ENCODE peak calls at places on chromosomes 5 and 9, in eight cellular contexts. D is fibroblast of the conjunctiva; U is activated effector memory CD4-positive, alpha-beta T cell treated with anti-CD3 and anti-CD28 coated beads, Interleukin-2, amount 50 U/mL, for 16 hours; Y is HFF-Myc; L is left ventricle myocardium superior; T is frontal cortex; C is endodermal cell; G is mucosa of gallbladder. X is an unnamed sample.

GRCh38 chr5:21236896-21237830 is 1249.2 kb upstream of the CDH18 start:
- DNase-seq in D (no peak), U (no peak), Y (no peak), L (no peak), T (no peak), C (no peak), G (no peak), X (no peak)

GRCh38 chr9:128683340-128684064 is 5.5 kb upstream of the SET start:
- DNase-seq in D (no peak), U (peak; percentile 73), Y (no peak), L (peak; percentile 62), T (no peak), C (peak; percentile 97), G (peak; percentile 66), X (no peak)

GRCh38 chr9:90772381-90772780 is 29.2 kb upstream of the SYK start:
- DNase-seq in D (no peak), U (no peak), Y (no peak), L (no peak), T (no peak), C (no peak), G (no peak), X (no peak)

GRCh38 chr5:25066239-25066638 is 421.5 kb upstream of the CDH10 start:
- DNase-seq in D (no peak), U (no peak), Y (no peak), L (no peak), T (no peak), C (no peak), G (no peak), X (no peak)

GRCh38 chr9:136170291-136170901 is 34.5 kb downstream of the LHX3 start:
- DNase-seq in D (no peak), U (peak; percentile 83), Y (no peak), L (peak; percentile 54), T (no peak), C (peak; percentile 87), G (no peak), X (no peak)

GRCh38 chr5:4042311-4042710 is 446.7 kb downstream of the IRX1 start:
- DNase-seq in D (no peak), U (no peak), Y (no peak), L (no peak), T (no peak), C (no peak), G (no peak), X (no peak)

GRCh38 chr5:58490397-58491072 is 700 bp upstream of the GAPT start:
- DNase-seq in D (no peak), U (no peak), Y (no peak), L (no peak), T (no peak), C (no peak), G (no peak), X (no peak)

GRCh38 chr5:109580225-109580624 is 109.5 kb upstream of the MAN2A1 start:
- DNase-seq in D (no peak), U (no peak), Y (no peak), L (no peak), T (no peak), C (no peak), G (no peak), X (no peak)

GRCh38 chr9:227882-228281 is 13.2 kb downstream of the DOCK8 start:
- DNase-seq in D (no peak), U (no peak), Y (no peak), L (no peak), T (no peak), C (no peak), G (no peak), X (no peak)

GRCh38 chr5:138629383-138629782 is 54.2 kb upstream of the HSPA9 start:
- DNase-seq in D (no peak), U (peak; percentile 52), Y (no peak), L (no peak), T (no peak), C (no peak), G (no peak), X (no peak)

GRCh38 chr5:13987843-13988464 is 43.5 kb upstream of the DNAH5 start:
- DNase-seq in D (peak; percentile 58), U (no peak), Y (peak; percentile 59), L (no peak), T (peak; percentile 18), C (peak; percentile 83), G (no peak), X (peak; percentile 42)

GRCh38 chr5:175206651-175207050 is 237.3 kb downstream of the DRD1 start:
- DNase-seq in D (no peak), U (no peak), Y (no peak), L (no peak), T (no peak), C (no peak), G (no peak), X (no peak)

GRCh38 chr5:14445581-14446290 is 135.9 kb upstream of the OTULINL start:
- DNase-seq in D (no peak), U (no peak), Y (no peak), L (no peak), T (no peak), C (peak; percentile 88), G (no peak), X (no peak)

GRCh38 chr5:87210076-87210475 is 57.6 kb upstream of the RASA1 start:
- DNase-seq in D (no peak), U (no peak), Y (no peak), L (no peak), T (no peak), C (no peak), G (no peak), X (no peak)

GRCh38 chr9:111148994-111149759 is 110.9 kb upstream of the LPAR1 start:
- DNase-seq in D (peak; percentile 12), U (no peak), Y (no peak), L (peak; percentile 32), T (no peak), C (no peak), G (no peak), X (no peak)

GRCh38 chr5:146042628-146043279 is 62.6 kb downstream of the PLAC8L1 start:
- DNase-seq in D (no peak), U (no peak), Y (peak; percentile 42), L (no peak), T (no peak), C (no peak), G (no peak), X (no peak)

GRCh38 chr5:153824909-153825308 is 213.8 kb downstream of the FAM114A2 start:
- DNase-seq in D (no peak), U (no peak), Y (no peak), L (no peak), T (no peak), C (peak; percentile 97), G (no peak), X (no peak)

GRCh38 chr9:33447404-33448158 is at the start of gene AQP3:
- DNase-seq in D (peak; percentile 12), U (peak; percentile 91), Y (no peak), L (peak; percentile 80), T (peak; percentile 54), C (peak; percentile 93), G (peak; percentile 59), X (peak; percentile 53)

GRCh38 chr5:59123595-59124561 is 541.0 kb downstream of the RAB3C start:
- DNase-seq in D (no peak), U (no peak), Y (no peak), L (no peak), T (no peak), C (no peak), G (no peak), X (no peak)

GRCh38 chr9:8143677-8144076 is 344.1 kb upstream of the DMAC1 start:
- DNase-seq in D (no peak), U (no peak), Y (no peak), L (no peak), T (no peak), C (no peak), G (no peak), X (no peak)

GRCh38 chr9:79346350-79347020 is 225.3 kb upstream of the TLE4 start:
- DNase-seq in D (no peak), U (no peak), Y (no peak), L (no peak), T (no peak), C (no peak), G (no peak), X (no peak)

GRCh38 chr5:2187156-2187555 is 304.4 kb upstream of the IRX4 start:
- DNase-seq in D (no peak), U (no peak), Y (no peak), L (no peak), T (no peak), C (no peak), G (no peak), X (no peak)

GRCh38 chr5:74332654-74333053 is 307.9 kb downstream of the ENC1 start:
- DNase-seq in D (no peak), U (no peak), Y (no peak), L (no peak), T (no peak), C (no peak), G (no peak), X (no peak)

GRCh38 chr9:68455436-68455835 is 85.2 kb downstream of the TMEM252 start:
- DNase-seq in D (no peak), U (no peak), Y (peak; percentile 43), L (no peak), T (no peak), C (no peak), G (no peak), X (no peak)

GRCh38 chr5:152271420-152271819 is 133.7 kb downstream of the NMUR2 start:
- DNase-seq in D (no peak), U (no peak), Y (no peak), L (no peak), T (no peak), C (peak; percentile 77), G (no peak), X (no peak)

GRCh38 chr5:75331-76320 is 16.3 kb upstream of the PLEKHG4B start:
- DNase-seq in D (no peak), U (no peak), Y (no peak), L (no peak), T (no peak), C (no peak), G (no peak), X (no peak)

GRCh38 chr5:17951392-17952169 is 317.3 kb downstream of the TAF11L14 start:
- DNase-seq in D (no peak), U (no peak), Y (no peak), L (no peak), T (no peak), C (peak; percentile 94), G (no peak), X (no peak)

GRCh38 chr9:126125177-126125576 is 201.5 kb upstream of the MVB12B start:
- DNase-seq in D (no peak), U (no peak), Y (no peak), L (no peak), T (no peak), C (peak; percentile 7), G (peak; percentile 49), X (no peak)

GRCh38 chr5:38250752-38251448 is 7.5 kb upstream of the EGFLAM start:
- DNase-seq in D (no peak), U (no peak), Y (no peak), L (no peak), T (no peak), C (no peak), G (no peak), X (no peak)

GRCh38 chr5:96024683-96025475 is 63.2 kb upstream of the ELL2 start:
- DNase-seq in D (no peak), U (no peak), Y (no peak), L (no peak), T (no peak), C (no peak), G (no peak), X (no peak)

GRCh38 chr5:117161718-117162386 is 587.2 kb upstream of the SEMA6A start:
- DNase-seq in D (no peak), U (no peak), Y (no peak), L (no peak), T (no peak), C (no peak), G (no peak), X (no peak)